ENCODE peak calls at places on chromosome 21, in five cellular contexts. C, H, D, T and Z are unnamed samples.

GRCh38 chr21:34705032-34705431 is 36.2 kb downstream of the CLIC6 start:
- DNase-seq in C (no peak), H (no peak), D (no peak), T (no peak), Z (no peak)

GRCh38 chr21:33362044-33362555 is 37.3 kb downstream of the IFNAR1 start:
- DNase-seq in C (no peak), H (peak; percentile 61), D (no peak), T (no peak), Z (no peak)

GRCh38 chr21:20720623-20721022 is 277.6 kb upstream of the NCAM2 start:
- DNase-seq in C (no peak), H (no peak), D (no peak), T (no peak), Z (no peak)

GRCh38 chr21:31554511-31555022 is 104.9 kb upstream of the SOD1 start:
- DNase-seq in C (no peak), H (no peak), D (no peak), T (no peak), Z (no peak)

GRCh38 chr21:36816556-36817130 is 117.7 kb downstream of the SIM2 start:
- DNase-seq in C (no peak), H (no peak), D (no peak), T (peak; percentile 8), Z (no peak)

GRCh38 chr21:37139154-37139553 is 66.1 kb downstream of the TTC3 start:
- DNase-seq in C (no peak), H (no peak), D (no peak), T (no peak), Z (no peak)

GRCh38 chr21:32328595-32328994 is 29.9 kb downstream of the MRAP start:
- DNase-seq in C (no peak), H (no peak), D (no peak), T (peak; percentile 83), Z (no peak)

GRCh38 chr21:33844104-33844889 is 71.3 kb downstream of the ATP5PO start:
- DNase-seq in C (peak; percentile 61), H (peak; percentile 66), D (no peak), T (no peak), Z (peak; percentile 91)

GRCh38 chr21:29661672-29662442 is 277.9 kb downstream of the GRIK1 start:
- DNase-seq in C (no peak), H (no peak), D (no peak), T (no peak), Z (no peak)

GRCh38 chr21:34642211-34643075 is 26.4 kb upstream of the CLIC6 start:
- DNase-seq in C (no peak), H (no peak), D (no peak), T (no peak), Z (no peak)

GRCh38 chr21:30590297-30590696 is at the start of gene KRTAP22-2:
- DNase-seq in C (no peak), H (no peak), D (no peak), T (no peak), Z (no peak)

GRCh38 chr21:36320421-36321324 is 676 bp downstream of the MORC3 start:
- DNase-seq in C (peak; percentile 76), H (peak; percentile 66), D (no peak), T (peak; percentile 84), Z (peak; percentile 82)

GRCh38 chr21:29144736-29145353 is 14.4 kb downstream of the MAP3K7CL start:
- DNase-seq in C (no peak), H (no peak), D (no peak), T (no peak), Z (no peak)

GRCh38 chr21:33418686-33419085 is 15.5 kb downstream of the IFNGR2 start:
- DNase-seq in C (peak; percentile 66), H (no peak), D (no peak), T (peak; percentile 52), Z (peak; percentile 72)

GRCh38 chr21:26553921-26554320 is 19.2 kb downstream of the CYYR1 start:
- DNase-seq in C (no peak), H (no peak), D (no peak), T (no peak), Z (no peak)

GRCh38 chr21:33421713-33422393 is 18.6 kb downstream of the IFNGR2 start:
- DNase-seq in C (no peak), H (no peak), D (no peak), T (no peak), Z (no peak)

GRCh38 chr21:35412231-35412630 is 363.1 kb upstream of the RUNX1 start:
- DNase-seq in C (no peak), H (no peak), D (no peak), T (no peak), Z (no peak)

GRCh38 chr21:36482673-36483072 is 2.8 kb upstream of the CLDN14 start:
- DNase-seq in C (no peak), H (no peak), D (no peak), T (no peak), Z (no peak)

GRCh38 chr21:34968414-34969333 is 80.4 kb downstream of the RUNX1 start:
- DNase-seq in C (no peak), H (no peak), D (no peak), T (no peak), Z (no peak)

GRCh38 chr21:19510653-19511052 is 1107.1 kb upstream of the TMPRSS15 start:
- DNase-seq in C (no peak), H (no peak), D (no peak), T (no peak), Z (no peak)

GRCh38 chr21:19510057-19510456 is 1106.5 kb upstream of the TMPRSS15 start:
- DNase-seq in C (no peak), H (no peak), D (no peak), T (no peak), Z (no peak)

GRCh38 chr21:19508442-19508841 is 1104.9 kb upstream of the TMPRSS15 start:
- DNase-seq in C (no peak), H (no peak), D (no peak), T (no peak), Z (no peak)

GRCh38 chr21:19508844-19509243 is 1105.3 kb upstream of the TMPRSS15 start:
- DNase-seq in C (no peak), H (no peak), D (no peak), T (no peak), Z (no peak)

DNA sequence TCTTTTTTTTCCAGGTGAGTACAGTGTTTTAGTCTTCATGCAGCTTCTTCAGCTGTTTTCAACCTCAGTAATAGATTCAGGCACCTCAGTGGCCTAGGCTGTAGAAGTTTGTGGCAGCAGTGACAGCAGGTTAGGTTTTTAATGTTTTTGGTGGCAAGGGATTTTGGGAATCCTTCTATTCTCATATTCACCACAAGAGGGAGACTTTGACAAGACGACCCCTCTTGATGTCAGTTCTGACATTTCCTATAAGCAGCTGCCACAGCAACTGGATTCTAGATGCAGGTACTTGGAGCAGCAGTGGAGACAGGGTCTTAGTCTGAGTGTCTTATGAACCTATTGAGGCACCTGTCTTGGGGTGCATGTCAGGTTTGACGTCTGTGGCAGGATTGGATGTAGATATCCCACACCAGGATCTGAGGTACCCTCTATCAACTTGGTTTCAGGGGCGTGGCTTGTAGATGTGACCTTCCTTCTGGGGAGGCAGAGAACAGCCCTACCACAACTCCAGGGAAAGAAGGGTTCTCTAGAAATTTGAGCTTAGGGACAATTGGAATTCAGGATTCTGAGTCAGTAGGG is 1104.2 kb upstream of the TMPRSS15 start:
- DNase-seq in C (no peak), H (no peak), D (peak; percentile 22), T (no peak), Z (no peak)
- TF ChIP-seq CTCF in C (no peak), H (peak; percentile 38), D (peak; percentile 20), T (peak; percentile 27), Z (peak; percentile 16)

DNA sequence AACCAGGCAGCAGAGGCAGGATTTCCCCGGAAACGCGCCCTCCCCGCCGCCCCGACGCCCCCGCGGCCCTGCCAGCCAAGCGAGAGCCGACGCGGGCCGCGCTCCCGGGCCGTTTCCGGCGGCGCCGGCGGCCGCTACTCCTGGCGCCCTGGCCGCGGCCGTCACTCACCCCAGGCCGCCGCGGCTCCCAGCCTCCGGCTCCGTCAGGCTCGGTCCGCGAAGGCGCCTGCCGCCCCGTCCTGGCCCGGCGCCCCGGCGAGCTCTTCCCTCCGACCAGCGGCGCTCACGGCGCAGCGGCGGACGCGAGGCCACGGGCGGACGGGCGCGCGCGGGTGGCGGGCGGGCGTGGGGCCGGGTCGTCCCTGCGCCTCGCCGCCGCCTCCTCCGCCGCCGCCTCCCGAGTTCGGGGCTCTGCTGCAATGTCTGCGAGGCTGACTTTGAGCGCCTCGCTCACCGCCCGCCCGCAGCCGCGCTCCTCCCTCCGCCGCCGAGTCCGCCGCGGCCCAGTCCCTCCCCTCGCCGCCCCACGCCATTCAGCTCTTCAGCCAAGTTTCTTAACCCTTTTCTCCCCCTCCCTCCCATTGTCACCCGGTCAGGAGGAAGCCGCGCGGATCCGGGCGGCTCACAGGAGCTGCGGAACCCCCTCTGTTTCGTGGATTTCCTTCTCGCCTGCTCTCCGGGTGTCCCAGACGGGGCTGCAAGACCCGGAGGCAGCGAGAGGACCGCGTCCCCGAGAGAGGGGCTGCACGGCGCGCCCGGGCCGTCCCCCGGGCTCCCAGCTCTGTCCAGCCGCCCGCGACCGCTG is at the start of gene NRIP1:
- DNase-seq in C (peak; percentile 95), H (peak; percentile 94), D (peak; percentile 80), T (peak; percentile 92), Z (peak; percentile 92)
- TF ChIP-seq POLR2A in C (peak; percentile 22), H (peak; percentile 63), D (peak; percentile 61), T (peak; percentile 66), Z (peak; percentile 90)

DNA sequence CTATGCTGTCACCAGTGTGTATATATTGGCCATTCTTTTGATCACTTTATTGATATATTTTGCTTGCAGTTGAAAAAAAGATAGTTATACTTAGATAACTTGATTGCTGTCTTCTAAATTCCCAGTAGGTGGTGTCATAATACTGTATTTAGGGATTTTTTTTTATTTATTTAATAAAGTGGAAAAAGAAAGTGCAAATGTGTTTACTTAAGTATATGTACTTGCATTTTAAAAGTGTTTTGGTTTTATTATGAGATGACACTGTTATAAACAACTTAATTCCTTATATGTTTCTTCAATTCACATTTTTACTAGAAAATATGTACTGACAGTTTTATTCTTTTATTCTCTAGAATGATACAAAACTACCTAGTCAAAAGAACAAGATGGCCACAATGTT is 164.8 kb downstream of the USP25 start:
- DNase-seq in C (no peak), H (no peak), D (no peak), T (peak; percentile 36), Z (no peak)
- TF ChIP-seq CTCF in C (no peak), H (peak; percentile 34), D (no peak), T (peak; percentile 13), Z (peak; percentile 51)

DNA sequence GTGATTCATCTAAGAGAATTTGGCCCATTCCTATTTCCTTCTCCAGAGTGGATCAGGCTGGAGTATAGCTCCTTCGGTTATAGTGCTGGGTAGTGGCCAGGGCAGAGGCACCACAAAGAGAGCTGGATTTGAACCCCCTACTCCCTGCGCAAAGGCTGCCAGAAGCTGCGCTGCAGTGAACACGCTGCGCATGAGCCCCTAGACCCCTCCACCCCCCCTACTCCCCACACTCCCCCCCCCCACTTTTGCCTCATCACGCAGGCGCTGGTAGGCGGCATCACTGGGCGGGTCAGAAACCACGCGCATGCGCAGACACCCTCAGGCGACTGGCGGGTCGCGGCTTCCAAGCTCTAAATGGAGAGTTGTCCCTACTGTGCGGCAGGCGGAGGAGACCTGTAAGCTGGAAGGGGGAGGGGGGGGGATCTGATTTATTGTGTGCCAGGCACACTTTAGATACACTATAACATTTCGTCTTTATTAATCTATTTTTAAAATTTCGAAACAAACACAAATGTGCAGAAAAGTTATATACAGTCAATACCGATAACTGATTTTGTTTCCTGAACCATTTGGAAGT is 38.7 kb upstream of the HMGN1 start:
- DNase-seq in C (peak; percentile 94), H (peak; percentile 89), D (peak; percentile 99), T (peak; percentile 88), Z (peak; percentile 95)
- TF ChIP-seq POLR2A in C (no peak), H (peak; percentile 10), D (peak; percentile 50), T (peak; percentile 53), Z (peak; percentile 63)

DNA sequence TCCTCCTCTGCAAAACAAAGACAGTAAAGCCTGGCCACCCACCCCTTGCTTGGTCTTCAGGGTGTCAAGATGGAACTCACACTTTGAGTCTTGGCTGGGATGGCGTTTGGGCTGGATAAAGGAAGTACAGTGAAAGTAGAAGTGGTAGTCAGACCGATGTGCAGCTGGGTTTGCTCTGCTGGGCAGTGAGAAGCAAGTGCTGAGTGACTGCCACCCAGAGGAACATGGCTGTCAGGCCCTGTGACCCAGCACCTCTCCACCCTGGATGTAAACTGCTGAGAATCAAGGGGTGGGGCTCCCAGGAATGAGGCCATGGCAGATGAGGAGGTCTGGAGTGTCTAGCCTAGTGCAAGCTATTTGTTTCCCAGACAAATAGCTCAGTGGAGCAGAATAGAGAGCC is 51.2 kb downstream of the POFUT2 start:
- DNase-seq in C (no peak), H (no peak), D (no peak), T (no peak), Z (no peak)
- TF ChIP-seq CTCF in C (no peak), H (no peak), D (peak; percentile 20), T (no peak), Z (no peak)